ENCODE peak calls at places on chromosomes 4 and X, in six cellular contexts. H is GM12878, I is H1, A is K562, E is SK-N-SH, K is HepG2. N is an unnamed sample.

GRCh38 chr4:10243856-10244255 is 127.3 kb upstream of the WDR1 start:
- DNase-seq in E (no peak), I (no peak), K (no peak), A (no peak), H (no peak), N (peak)

GRCh38 chrX:18075603-18076002 is 145.1 kb downstream of the BEND2 start:
- DNase-seq in E (no peak), A (no peak), I (no peak), K (no peak), H (no peak), N (no peak)

GRCh38 chr4:15378055-15378454 is 49.8 kb upstream of the C1QTNF7 start:
- DNase-seq in K (no peak), I (no peak), H (no peak), A (no peak), E (no peak), N (no peak)

GRCh38 chr4:123536225-123536624 is 139.6 kb downstream of the SPRY1 start:
- DNase-seq in I (no peak), K (no peak), H (no peak), A (no peak), E (no peak), N (peak)

GRCh38 chr4:98516441-98517323 is 141.7 kb downstream of the TSPAN5 start:
- DNase-seq in I (no peak), E (no peak), H (no peak), A (peak), K (no peak), N (no peak)

GRCh38 chr4:129129143-129129542 is 33.2 kb downstream of the C4orf33 start:
- DNase-seq in K (no peak), I (no peak), E (no peak), H (no peak), A (no peak), N (no peak)

GRCh38 chr4:137238456-137238855 is 293.8 kb downstream of the PCDH18 start:
- DNase-seq in H (no peak), E (no peak), I (no peak), A (no peak), K (no peak), N (no peak)

GRCh38 chr4:135197650-135198049 is 996.1 kb upstream of the PABPC4L start:
- DNase-seq in K (no peak), H (no peak), I (no peak), A (no peak), E (no peak), N (no peak)

GRCh38 chr4:80387390-80388283 is 52.1 kb downstream of the CFAP299 start:
- DNase-seq in A (no peak), E (no peak), H (no peak), I (no peak), K (no peak), N (no peak)

GRCh38 chrX:110678591-110678990 is 117.0 kb downstream of the CHRDL1 start:
- DNase-seq in H (no peak), I (no peak), E (no peak), A (no peak), K (no peak), N (no peak)

GRCh38 chrX:19776753-19777152 is 110.6 kb downstream of the SH3KBP1 start:
- DNase-seq in A (no peak), H (no peak), E (no peak), K (no peak), I (no peak), N (peak)

GRCh38 chrX:17544831-17545230 is 169.8 kb downstream of the NHS start:
- DNase-seq in E (no peak), A (no peak), K (peak), H (no peak), I (no peak), N (no peak)

GRCh38 chrX:39850630-39851152 is 247.1 kb downstream of the BCOR start:
- DNase-seq in I (no peak), K (no peak), A (peak), H (no peak), E (peak), N (peak)

GRCh38 chr4:38266616-38267015 is 306.4 kb downstream of the PTTG2 start:
- DNase-seq in E (no peak), A (peak), H (no peak), I (no peak), K (peak), N (no peak)

GRCh38 chrX:108028854-108029253 is 16.0 kb upstream of the VSIG1 start:
- DNase-seq in H (no peak), I (no peak), E (no peak), A (no peak), K (no peak), N (no peak)

GRCh38 chrX:7617994-7618393 is 225.0 kb upstream of the VCX start:
- DNase-seq in I (no peak), H (no peak), A (no peak), E (no peak), K (no peak), N (no peak)

GRCh38 chr4:106851686-106852085 is 184.4 kb downstream of the DKK2 start:
- DNase-seq in H (no peak), K (no peak), E (no peak), A (no peak), I (no peak), N (no peak)

GRCh38 chrX:4935846-4936245 is 1222.4 kb upstream of the PRKX start:
- DNase-seq in E (no peak), K (no peak), A (no peak), I (no peak), H (no peak), N (peak)

GRCh38 chr4:17091104-17091503 is 192.7 kb upstream of the LDB2 start:
- DNase-seq in E (no peak), K (no peak), A (no peak), I (no peak), H (no peak), N (no peak)

GRCh38 chr4:162011039-162011438 is 152.8 kb downstream of the FSTL5 start:
- DNase-seq in A (peak), E (no peak), K (no peak), I (no peak), H (no peak), N (no peak)

GRCh38 chr4:174427562-174428140 is 94.6 kb downstream of the HPGD start:
- DNase-seq in K (no peak), I (no peak), E (no peak), H (no peak), A (no peak), N (no peak)

GRCh38 chr4:848803-849477 is 23.0 kb upstream of the CPLX1 start:
- DNase-seq in H (no peak), I (no peak), E (peak), A (no peak), K (no peak), N (no peak)

GRCh38 chr4:20251061-20251795 is 477 bp upstream of the SLIT2 start:
- DNase-seq in H (no peak), A (no peak), I (no peak), E (no peak), K (no peak), N (no peak)

GRCh38 chr4:89682808-89683207 is 154.2 kb downstream of the SNCA start:
- DNase-seq in I (no peak), H (no peak), K (peak), E (no peak), A (no peak), N (no peak)

GRCh38 chr4:140126261-140126660 is 27.7 kb downstream of the MAML3 start:
- DNase-seq in E (no peak), K (no peak), A (no peak), H (no peak), I (no peak), N (no peak)

GRCh38 chrX:153378607-153379006 is 22.5 kb downstream of the PNMA6E start:
- DNase-seq in A (no peak), H (no peak), I (no peak), K (no peak), E (no peak), N (no peak)

GRCh38 chr4:23105759-23106370 is 413.1 kb downstream of the GBA3 start:
- DNase-seq in H (no peak), E (no peak), K (no peak), I (no peak), A (no peak), N (no peak)

GRCh38 chrX:53048169-53049126 is at the start of gene GPR173:
- DNase-seq in I (peak), E (peak), H (no peak), K (no peak), A (no peak), N (no peak)

GRCh38 chr4:41890085-41890484 is 45.1 kb upstream of the TMEM33 start:
- DNase-seq in K (no peak), A (no peak), H (no peak), E (no peak), I (no peak), N (no peak)

GRCh38 chrX:150473371-150473770 is 95.0 kb upstream of the MTM1 start:
- DNase-seq in K (no peak), H (no peak), E (no peak), I (no peak), A (no peak), N (no peak)

GRCh38 chrX:150476183-150476699 is 92.2 kb upstream of the MTM1 start:
- DNase-seq in A (no peak), E (no peak), H (no peak), I (no peak), K (no peak), N (no peak)

GRCh38 chrX:150478496-150479492 is 89.6 kb upstream of the MTM1 start:
- DNase-seq in I (no peak), E (no peak), K (no peak), H (no peak), A (no peak), N (no peak)

GRCh38 chrX:150477364-150477763 is 91.1 kb upstream of the MTM1 start:
- DNase-seq in A (no peak), K (no peak), E (no peak), H (no peak), I (no peak), N (peak)

DNA sequence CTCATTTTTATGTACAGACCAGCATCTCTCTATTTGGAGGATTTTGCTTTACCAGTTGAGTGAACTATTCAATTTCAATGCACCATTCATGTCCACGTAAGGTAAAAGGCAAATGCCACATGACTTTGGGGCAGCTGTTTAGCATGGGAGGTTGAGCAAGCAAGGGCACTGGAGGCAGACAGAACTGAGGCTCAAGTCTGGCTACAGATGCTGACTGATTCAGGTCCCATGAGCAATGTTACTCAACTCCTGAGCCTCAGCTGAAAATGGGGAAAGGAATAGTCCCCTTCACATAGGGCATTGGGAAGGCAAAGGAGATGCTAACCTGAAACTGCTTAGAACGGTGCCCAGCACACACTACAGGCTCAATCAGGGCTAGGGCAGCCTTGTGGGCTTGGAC is 93.0 kb upstream of the MTM1 start:
- DNase-seq in E (no peak), K (no peak), A (no peak), H (no peak), I (no peak), N (no peak)
- TF ChIP-seq GABPA in E (no peak), K (no peak), A (no peak), H (no peak), I (no peak), N (no peak)

GRCh38 chr4:53012738-53013137 is 150.6 kb downstream of the RASL11B start:
- DNase-seq in K (no peak), I (no peak), A (no peak), H (no peak), E (peak), N (no peak)
- H3K27ac ChIP-seq in K (no peak), I (no peak), A (no peak), H (peak), E (peak), N (no peak)

GRCh38 chr4:99763635-99764101 is 53.0 kb upstream of the DAPP1 start:
- DNase-seq in K (no peak), E (no peak), A (no peak), H (no peak), I (no peak), N (no peak)
- TF ChIP-seq POLR2AphosphoS5 in K (no peak), E (peak), A (no peak), H (no peak), I (no peak), N (no peak)

GRCh38 chrX:86102341-86102740 is 45.9 kb upstream of the DACH2 start:
- DNase-seq in A (peak), K (no peak), I (no peak), E (no peak), H (no peak), N (no peak)

GRCh38 chrX:86104526-86104925 is 43.7 kb upstream of the DACH2 start:
- DNase-seq in I (no peak), K (no peak), H (no peak), A (no peak), E (no peak), N (no peak)

GRCh38 chrX:86103061-86103460 is 45.2 kb upstream of the DACH2 start:
- DNase-seq in H (no peak), K (no peak), I (no peak), A (no peak), E (no peak), N (no peak)
- TF ChIP-seq GABPA in H (no peak), K (no peak), I (no peak), A (no peak), E (no peak), N (no peak)

GRCh38 chr4:127623755-127624087 is 9.0 kb upstream of the INTU start:
- DNase-seq in I (no peak), A (no peak), E (no peak), K (no peak), H (no peak), N (no peak)
- H3K27ac ChIP-seq in I (no peak), A (no peak), E (no peak), K (no peak), H (no peak), N (no peak)

GRCh38 chrX:48025561-48025960 is 18.8 kb downstream of the SPACA5 start:
- DNase-seq in E (peak), A (peak), I (peak), H (peak), K (peak), N (no peak)

GRCh38 chrX:48022100-48022499 is 15.3 kb downstream of the SPACA5 start:
- DNase-seq in I (no peak), H (no peak), E (no peak), A (no peak), K (no peak), N (no peak)

GRCh38 chrX:48028091-48028490 is 21.3 kb downstream of the SPACA5 start:
- DNase-seq in K (no peak), H (no peak), A (no peak), I (no peak), E (no peak), N (no peak)

GRCh38 chrX:48021026-48021900 is 14.5 kb downstream of the SPACA5 start:
- DNase-seq in H (peak), I (peak), E (peak), A (peak), K (peak), N (peak)

GRCh38 chrX:48022740-48023139 is 16.0 kb downstream of the SPACA5 start:
- DNase-seq in E (no peak), A (no peak), I (no peak), K (no peak), H (no peak), N (no peak)
- TF ChIP-seq POLR2AphosphoS5 in E (no peak), A (no peak), I (no peak), K (no peak), H (no peak), N (no peak)

DNA sequence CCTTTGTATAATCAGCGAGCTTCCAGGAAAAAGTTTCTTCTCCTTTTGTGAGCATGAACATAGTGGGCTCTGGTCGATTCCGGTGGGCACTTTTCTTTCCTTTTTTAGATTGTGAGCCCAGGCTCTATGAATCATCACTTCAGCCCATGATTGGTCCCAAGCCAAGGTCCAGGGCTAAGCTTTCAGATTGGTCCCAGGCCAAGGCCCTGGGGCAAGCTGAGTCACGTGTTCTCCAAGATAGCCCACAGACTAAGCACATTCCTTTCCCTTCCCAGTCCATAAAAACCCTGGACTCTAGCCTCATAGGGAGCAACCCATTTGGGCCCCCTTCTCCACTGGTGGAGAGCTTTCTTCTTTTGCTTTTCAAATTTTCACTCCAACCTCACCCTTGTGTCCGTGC is 430.5 kb downstream of the NAP1L3 start:
- DNase-seq in K (no peak), H (no peak), A (no peak), E (no peak), I (no peak), N (no peak)
- TF ChIP-seq GABPA in K (no peak), H (no peak), A (no peak), E (no peak), I (no peak), N (no peak)

N was measured in HL-60.